ENCODE peak calls at places on chromosomes 2 and 18, in seven cellular contexts. U is prostate gland, B is stomach, W is HepG2, K is HCT116, N is GM12892, M is GM12891. S is an unnamed sample.

GRCh38 chr2:196586511-196586991 is 53.0 kb upstream of the CCDC150 start:
- DNase-seq in U (no peak), B (no peak), W (no peak), K (no peak), N (no peak), M (no peak), S (peak)

GRCh38 chr2:98869272-98869641 is 66.8 kb downstream of the CRACDL start:
- DNase-seq in U (no peak), B (peak), W (peak), K (no peak), N (no peak), M (no peak), S (no peak)

GRCh38 chr18:34370704-34371405 is 146.1 kb upstream of the NOL4 start:
- DNase-seq in U (no peak), B (no peak), W (no peak), K (no peak), N (no peak), M (no peak), S (no peak)

GRCh38 chr2:219444566-219445091 is 10.0 kb downstream of the SPEG start:
- DNase-seq in U (no peak), B (no peak), W (no peak), K (no peak), N (no peak), M (no peak), S (no peak)

GRCh38 chr2:206979922-206980321 is 40.6 kb downstream of the CPO start:
- DNase-seq in U (no peak), B (no peak), W (no peak), K (no peak), N (no peak), M (no peak), S (no peak)

GRCh38 chr2:27322301-27322765 is 564 bp downstream of the MPV17 start:
- DNase-seq in U (no peak), B (no peak), W (no peak), K (no peak), N (no peak), M (no peak), S (no peak)

GRCh38 chr2:73984203-73984921 is at the start of gene TET3:
- DNase-seq in U (peak), B (peak), W (no peak), K (no peak), N (peak), M (peak), S (no peak)

GRCh38 chr2:177881921-177882320 is 190.7 kb downstream of the PDE11A start:
- DNase-seq in U (no peak), B (no peak), W (no peak), K (no peak), N (no peak), M (no peak), S (no peak)

GRCh38 chr2:218005028-218005427 is 2.2 kb upstream of the TNS1 start:
- DNase-seq in U (no peak), B (no peak), W (no peak), K (no peak), N (no peak), M (no peak), S (no peak)

GRCh38 chr18:79523738-79524180 is 128.0 kb downstream of the NFATC1 start:
- DNase-seq in U (no peak), B (no peak), W (no peak), K (no peak), N (peak), M (no peak), S (no peak)

GRCh38 chr18:74314759-74315463 is 728 bp upstream of the C18orf63 start:
- DNase-seq in U (no peak), B (no peak), W (no peak), K (no peak), N (no peak), M (no peak), S (no peak)

GRCh38 chr2:172438741-172439508 is 11.5 kb downstream of the ITGA6 start:
- DNase-seq in U (peak), B (peak), W (no peak), K (peak), N (no peak), M (no peak), S (peak)

GRCh38 chr2:101387151-101387807 is at the start of gene CREG2:
- DNase-seq in U (peak), B (peak), W (peak), K (peak), N (peak), M (peak), S (no peak)

GRCh38 chr18:67517224-67517765 is 775 bp upstream of the DSEL start:
- DNase-seq in U (no peak), B (no peak), W (no peak), K (no peak), N (no peak), M (no peak), S (peak)

GRCh38 chr18:48065601-48065995 is 135.1 kb upstream of the SMAD2 start:
- DNase-seq in U (no peak), B (no peak), W (no peak), K (no peak), N (no peak), M (no peak), S (no peak)

GRCh38 chr2:204923957-204924356 is 378.7 kb downstream of the PARD3B start:
- DNase-seq in U (no peak), B (no peak), W (no peak), K (no peak), N (no peak), M (no peak), S (no peak)

GRCh38 chr18:2572892-2573291 is 1.5 kb downstream of the NDC80 start:
- DNase-seq in U (no peak), B (no peak), W (no peak), K (no peak), N (no peak), M (no peak), S (no peak)

GRCh38 chr18:47981320-47981719 is 50.9 kb upstream of the SMAD2 start:
- DNase-seq in U (no peak), B (no peak), W (no peak), K (no peak), N (no peak), M (no peak), S (peak)

GRCh38 chr18:76383636-76384035 is 111.4 kb downstream of the ZNF516 start:
- DNase-seq in U (no peak), B (peak), W (no peak), K (no peak), N (no peak), M (no peak), S (no peak)

GRCh38 chr2:148300534-148300933 is 279.6 kb downstream of the MBD5 start:
- DNase-seq in U (no peak), B (no peak), W (no peak), K (no peak), N (no peak), M (no peak), S (no peak)

DNA sequence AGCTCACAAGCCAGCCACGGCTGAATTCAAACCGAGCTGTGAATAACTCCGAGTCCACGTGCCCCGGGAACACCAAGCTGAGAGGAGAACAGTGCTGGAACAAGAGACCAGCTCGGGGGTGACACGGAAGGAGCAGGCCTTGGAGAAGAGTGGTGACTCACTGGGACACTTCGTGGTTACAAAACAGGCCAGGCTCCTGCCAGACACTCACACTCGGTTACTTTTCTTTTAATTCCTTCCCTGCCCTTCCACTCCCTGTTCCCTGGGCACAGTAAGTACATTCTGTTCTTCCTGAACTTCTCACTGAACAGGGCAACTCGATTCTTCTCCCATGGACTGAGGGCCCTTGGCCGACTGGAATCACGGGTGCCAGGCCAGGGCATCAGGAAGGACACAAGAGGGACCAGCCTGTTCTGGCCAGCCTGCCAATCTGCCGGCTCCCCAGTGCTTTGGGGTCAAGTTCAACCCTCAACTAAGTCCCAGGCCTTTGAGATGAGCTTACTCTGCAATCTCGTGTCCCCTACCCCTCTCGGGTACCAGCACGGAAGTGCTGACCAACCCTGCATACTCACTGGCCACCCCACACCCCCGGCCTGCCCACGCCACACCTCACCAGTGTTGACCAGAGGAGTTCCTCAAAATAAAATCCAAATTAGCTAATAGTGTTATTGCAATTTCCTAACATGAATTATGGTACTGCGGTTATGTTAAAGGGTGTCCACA is 87.5 kb downstream of the TFCP2L1 start:
- DNase-seq in U (peak), B (peak), W (no peak), K (no peak), N (no peak), M (no peak), S (no peak)
- TF ChIP-seq POLR2AphosphoS5 in U (peak), B (peak), W (no peak), K (no peak), N (no peak), M (no peak), S (no peak)

DNA sequence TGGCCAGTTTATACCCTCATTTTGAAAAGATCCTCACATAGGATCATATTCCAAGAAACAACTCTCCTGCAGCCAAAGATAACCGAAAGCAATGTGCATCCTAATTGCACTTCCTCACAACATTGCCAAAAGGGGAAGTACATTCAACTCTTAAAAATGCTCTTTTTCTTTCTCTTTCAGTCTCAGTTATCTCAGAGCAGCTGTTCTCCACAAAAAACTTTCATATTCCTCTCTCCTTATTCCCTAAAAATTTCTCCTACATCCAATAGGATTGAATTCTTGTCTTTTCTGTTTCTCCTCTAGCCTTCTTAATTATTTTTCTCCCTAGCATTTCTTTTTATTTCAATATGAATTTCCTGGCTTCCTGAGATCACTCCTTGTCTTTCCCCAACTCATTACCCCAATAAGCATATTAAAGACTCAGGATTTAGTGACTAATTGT is 7.4 kb upstream of the VRK2 start:
- DNase-seq in U (no peak), B (no peak), W (no peak), K (no peak), N (no peak), M (no peak), S (no peak)
- TF ChIP-seq POLR2AphosphoS5 in U (no peak), B (no peak), W (no peak), K (no peak), N (no peak), M (no peak), S (no peak)

GRCh38 chr2:85504434-85505261 is 34.3 kb upstream of the MAT2A start:
- DNase-seq in U (peak), B (peak), W (no peak), K (peak), N (no peak), M (no peak), S (no peak)

GRCh38 chr2:85502720-85503119 is 36.2 kb upstream of the MAT2A start:
- DNase-seq in U (no peak), B (no peak), W (no peak), K (no peak), N (no peak), M (no peak), S (no peak)

GRCh38 chr2:85505551-85506238 is 33.3 kb upstream of the MAT2A start:
- DNase-seq in U (no peak), B (no peak), W (no peak), K (no peak), N (no peak), M (no peak), S (no peak)

GRCh38 chr2:85503168-85503610 is 35.8 kb upstream of the MAT2A start:
- DNase-seq in U (no peak), B (peak), W (peak), K (no peak), N (no peak), M (no peak), S (no peak)

DNA sequence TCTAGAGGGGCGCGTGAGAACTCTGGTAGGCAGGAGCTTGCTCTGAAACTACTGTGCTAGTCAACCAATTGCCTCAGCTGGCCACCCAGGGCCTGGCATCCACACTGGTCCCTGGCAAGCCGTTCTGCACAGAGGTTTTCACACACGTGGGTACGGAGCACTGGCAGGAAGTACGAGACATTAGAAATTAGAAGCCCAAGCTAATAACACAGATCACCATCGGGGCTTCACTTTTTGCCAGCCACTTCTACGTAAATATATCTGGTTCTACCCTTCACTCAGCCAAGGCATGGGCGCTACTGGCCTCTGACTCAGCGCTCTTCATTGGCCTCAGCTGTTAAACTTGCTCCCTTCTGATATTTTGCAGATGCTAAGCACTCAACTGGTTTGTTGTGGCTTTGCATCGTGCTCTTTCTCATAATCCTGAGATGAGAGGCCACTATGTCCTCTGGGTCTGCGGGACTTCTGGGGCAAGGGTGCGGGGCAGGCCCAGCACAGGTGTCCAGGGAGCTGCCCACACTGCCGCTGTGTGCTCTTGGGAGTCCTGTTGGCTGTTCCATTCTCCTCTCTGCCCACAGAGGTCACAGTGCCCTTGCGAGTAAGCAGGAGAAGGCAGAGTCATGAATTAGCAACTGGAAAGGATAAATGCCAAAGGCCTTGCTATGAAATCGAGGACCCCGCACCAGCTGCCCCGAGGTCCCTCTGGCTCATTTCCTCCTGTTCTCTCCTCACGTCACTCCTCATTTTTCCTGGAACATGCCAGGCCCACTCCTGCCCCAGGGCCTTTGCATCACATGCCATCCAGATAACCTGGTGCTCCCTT is 35.1 kb upstream of the MAT2A start:
- DNase-seq in U (no peak), B (no peak), W (no peak), K (no peak), N (no peak), M (no peak), S (no peak)
- TF ChIP-seq POLR2AphosphoS5 in U (no peak), B (no peak), W (no peak), K (no peak), N (no peak), M (no peak), S (no peak)

GRCh38 chr18:7946724-7947377 is 379.7 kb downstream of the PTPRM start:
- DNase-seq in U (no peak), B (peak), W (no peak), K (peak), N (no peak), M (no peak), S (no peak)
- TF ChIP-seq POLR2AphosphoS5 in U (no peak), B (peak), W (no peak), K (peak), N (no peak), M (no peak), S (no peak)

DNA sequence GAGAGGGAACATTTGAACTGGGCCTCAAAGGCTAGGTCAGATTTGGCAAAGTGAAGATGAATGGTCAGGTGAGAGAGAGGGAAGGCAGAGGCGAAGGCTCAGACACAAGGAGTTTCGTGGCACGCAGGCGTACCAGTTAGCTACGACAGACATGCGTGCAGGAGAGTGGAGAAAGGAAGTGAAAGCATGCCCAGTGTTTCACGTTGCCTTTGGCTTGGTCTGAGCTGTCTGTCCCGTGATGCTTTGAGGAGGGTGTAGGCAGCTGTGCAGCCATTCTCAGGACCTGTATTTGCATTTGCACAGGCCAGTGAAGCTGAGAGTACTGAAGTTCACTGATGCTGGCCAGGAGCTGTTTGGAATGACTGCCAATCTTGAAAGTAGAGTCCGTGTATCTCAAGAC is 69.5 kb downstream of the HNRNPLL start:
- DNase-seq in U (no peak), B (no peak), W (no peak), K (no peak), N (peak), M (peak), S (no peak)
- TF ChIP-seq POLR2AphosphoS5 in U (no peak), B (no peak), W (no peak), K (no peak), N (no peak), M (no peak), S (no peak)

DNA sequence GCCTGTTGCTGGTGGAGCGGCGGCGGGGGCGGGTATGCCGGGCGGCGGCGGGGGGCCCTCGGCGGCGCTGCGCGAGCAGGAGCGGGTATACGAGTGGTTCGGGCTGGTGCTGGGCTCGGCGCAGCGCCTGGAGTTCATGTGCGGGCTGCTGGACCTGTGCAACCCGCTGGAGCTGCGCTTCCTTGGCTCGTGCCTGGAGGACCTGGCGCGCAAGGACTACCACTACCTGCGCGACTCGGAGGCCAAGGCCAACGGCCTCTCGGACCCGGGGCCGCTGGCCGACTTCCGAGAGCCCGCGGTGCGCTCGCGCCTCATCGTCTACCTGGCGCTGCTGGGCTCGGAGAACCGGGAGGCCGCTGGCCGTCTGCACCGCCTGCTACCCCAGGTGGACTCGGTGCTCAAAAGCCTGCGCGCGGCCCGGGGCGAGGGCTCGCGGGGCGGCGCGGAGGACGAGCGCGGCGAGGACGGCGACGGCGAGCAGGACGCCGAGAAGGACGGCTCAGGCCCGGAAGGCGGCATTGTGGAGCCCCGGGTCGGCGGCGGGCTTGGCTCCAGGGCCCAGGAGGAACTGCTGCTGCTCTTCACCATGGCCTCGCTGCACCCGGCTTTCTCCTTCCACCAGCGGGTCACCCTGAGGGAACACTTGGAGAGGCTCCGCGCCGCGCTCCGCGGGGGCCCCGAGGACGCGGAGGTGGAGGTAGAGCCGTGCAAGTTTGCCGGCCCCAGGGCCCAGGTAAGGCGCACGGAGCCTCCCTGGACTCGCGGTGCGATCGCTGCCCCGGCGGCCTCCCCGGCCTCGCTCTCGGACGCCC is 1.0 kb downstream of the ZCCHC2 start:
- DNase-seq in U (peak), B (peak), W (no peak), K (no peak), N (peak), M (no peak), S (no peak)
- TF ChIP-seq POLR2AphosphoS5 in U (no peak), B (no peak), W (no peak), K (no peak), N (no peak), M (no peak), S (no peak)

DNA sequence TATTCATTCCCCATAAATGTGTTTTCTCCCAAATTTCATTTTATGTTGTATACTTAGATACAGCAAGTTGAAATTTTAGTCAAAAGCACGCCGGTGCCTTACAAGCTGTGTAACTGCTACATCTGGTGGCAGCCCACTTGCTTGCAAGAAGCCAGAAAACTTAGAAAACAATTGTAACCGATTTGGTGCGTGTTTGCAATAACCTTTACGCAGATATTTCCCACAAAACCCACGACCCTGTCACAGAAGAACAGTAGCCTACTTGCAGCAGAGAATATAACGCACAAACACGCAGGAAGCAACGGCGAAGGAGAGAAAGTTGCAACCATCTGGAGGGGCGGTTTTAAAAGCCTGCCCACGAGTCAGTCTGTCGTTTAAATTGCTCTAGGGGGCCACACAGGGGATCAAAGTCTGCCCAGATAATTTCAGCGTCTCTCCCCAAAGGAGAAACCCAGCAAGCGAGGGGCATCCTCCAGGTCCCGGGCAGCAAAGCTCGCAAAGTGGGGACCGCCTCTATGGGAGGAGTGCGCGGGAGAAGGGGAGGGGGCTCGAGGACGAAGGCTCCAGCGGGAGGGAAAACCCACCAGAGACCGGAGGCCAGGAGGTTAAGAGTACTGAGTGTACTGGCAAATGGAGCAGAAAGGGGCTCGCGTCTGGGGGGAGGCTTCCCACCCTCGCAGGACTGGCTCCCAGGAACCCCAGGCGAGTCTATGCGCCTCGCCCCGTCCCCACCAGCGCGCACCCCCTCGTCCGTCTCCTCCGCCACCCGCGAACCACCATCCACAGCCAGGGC is 1.2 kb downstream of the TLK1 start:
- DNase-seq in U (peak), B (peak), W (peak), K (peak), N (peak), M (peak), S (peak)
- TF ChIP-seq POLR2AphosphoS5 in U (no peak), B (no peak), W (peak), K (no peak), N (peak), M (peak), S (peak)

S was measured in SK-N-MC.